ENCODE peak calls at places on chromosome 2, in six cellular contexts. One of them, this sample, is unnamed.

GRCh38 chr2:99354060-99354459 is 16.9 kb downstream of the EIF5B start:
- DNase-seq in HCT116: no peak
- DNase-seq in psoas muscle: no peak
- DNase-seq in OCI-LY7: no peak
- DNase-seq in stomach: no peak
- DNase-seq in AG10803: peak; percentile 73
- DNase-seq in this sample: no peak

GRCh38 chr2:58336416-58336815 is 95.3 kb upstream of the FANCL start:
- DNase-seq in HCT116: no peak
- DNase-seq in psoas muscle: no peak
- DNase-seq in OCI-LY7: no peak
- DNase-seq in stomach: no peak
- DNase-seq in AG10803: no peak
- DNase-seq in this sample: no peak

GRCh38 chr2:232139786-232140562 is 178.5 kb downstream of the DIS3L2 start:
- DNase-seq in HCT116: no peak
- DNase-seq in psoas muscle: no peak
- DNase-seq in OCI-LY7: no peak
- DNase-seq in stomach: no peak
- DNase-seq in AG10803: peak; percentile 26
- DNase-seq in this sample: no peak

GRCh38 chr2:215002500-215002899 is 135.9 kb downstream of the ABCA12 start:
- DNase-seq in HCT116: peak; percentile 31
- DNase-seq in psoas muscle: no peak
- DNase-seq in OCI-LY7: peak; percentile 74
- DNase-seq in stomach: no peak
- DNase-seq in AG10803: peak; percentile 53
- DNase-seq in this sample: no peak

GRCh38 chr2:137937246-137937645 is 27.0 kb upstream of the HNMT start:
- DNase-seq in HCT116: no peak
- DNase-seq in psoas muscle: no peak
- DNase-seq in OCI-LY7: no peak
- DNase-seq in stomach: no peak
- DNase-seq in AG10803: no peak
- DNase-seq in this sample: no peak

GRCh38 chr2:169693344-169693743 is 861 bp downstream of the CFAP210 start:
- DNase-seq in HCT116: peak; percentile 7
- DNase-seq in psoas muscle: no peak
- DNase-seq in OCI-LY7: peak; percentile 7
- DNase-seq in stomach: no peak
- DNase-seq in AG10803: no peak
- DNase-seq in this sample: no peak

GRCh38 chr2:67701011-67701410 is 303.9 kb downstream of the ETAA1 start:
- DNase-seq in HCT116: no peak
- DNase-seq in psoas muscle: no peak
- DNase-seq in OCI-LY7: no peak
- DNase-seq in stomach: no peak
- DNase-seq in AG10803: no peak
- DNase-seq in this sample: no peak

GRCh38 chr2:164896634-164897033 is 55.0 kb upstream of the COBLL1 start:
- DNase-seq in HCT116: peak; percentile 24
- DNase-seq in psoas muscle: no peak
- DNase-seq in OCI-LY7: no peak
- DNase-seq in stomach: no peak
- DNase-seq in AG10803: peak; percentile 25
- DNase-seq in this sample: no peak

GRCh38 chr2:223779877-223780276 is 57.5 kb downstream of the AP1S3 start:
- DNase-seq in HCT116: peak; percentile 60
- DNase-seq in psoas muscle: no peak
- DNase-seq in OCI-LY7: peak; percentile 81
- DNase-seq in stomach: no peak
- DNase-seq in AG10803: no peak
- DNase-seq in this sample: no peak

GRCh38 chr2:191710411-191710900 is 32.5 kb downstream of the NABP1 start:
- DNase-seq in HCT116: no peak
- DNase-seq in psoas muscle: no peak
- DNase-seq in OCI-LY7: no peak
- DNase-seq in stomach: no peak
- DNase-seq in AG10803: peak; percentile 80
- DNase-seq in this sample: no peak

GRCh38 chr2:201608021-201608420 is 35.3 kb downstream of the TMEM237 start:
- DNase-seq in HCT116: no peak
- DNase-seq in psoas muscle: no peak
- DNase-seq in OCI-LY7: no peak
- DNase-seq in stomach: no peak
- DNase-seq in AG10803: no peak
- DNase-seq in this sample: no peak

GRCh38 chr2:225072444-225072843 is 30.2 kb upstream of the DOCK10 start:
- DNase-seq in HCT116: no peak
- DNase-seq in psoas muscle: no peak
- DNase-seq in OCI-LY7: no peak
- DNase-seq in stomach: no peak
- DNase-seq in AG10803: no peak
- DNase-seq in this sample: no peak

GRCh38 chr2:234191819-234192407 is 141.4 kb downstream of the SPP2 start:
- DNase-seq in HCT116: peak; percentile 22
- DNase-seq in psoas muscle: no peak
- DNase-seq in OCI-LY7: peak; percentile 2
- DNase-seq in stomach: no peak
- DNase-seq in AG10803: no peak
- DNase-seq in this sample: no peak

GRCh38 chr2:29916571-29916970 is 4.8 kb downstream of the ALK start:
- DNase-seq in HCT116: no peak
- DNase-seq in psoas muscle: no peak
- DNase-seq in OCI-LY7: no peak
- DNase-seq in stomach: no peak
- DNase-seq in AG10803: no peak
- DNase-seq in this sample: no peak

GRCh38 chr2:101729521-101730190 is 32.1 kb downstream of the MAP4K4 start:
- DNase-seq in HCT116: no peak
- DNase-seq in psoas muscle: no peak
- DNase-seq in OCI-LY7: no peak
- DNase-seq in stomach: no peak
- DNase-seq in AG10803: no peak
- DNase-seq in this sample: no peak

GRCh38 chr2:55090702-55091101 is 40.5 kb upstream of the RTN4 start:
- DNase-seq in HCT116: no peak
- DNase-seq in psoas muscle: no peak
- DNase-seq in OCI-LY7: no peak
- DNase-seq in stomach: no peak
- DNase-seq in AG10803: peak; percentile 55
- DNase-seq in this sample: peak; percentile 20

GRCh38 chr2:8222979-8223730 is 458.7 kb upstream of the ID2 start:
- DNase-seq in HCT116: no peak
- DNase-seq in psoas muscle: no peak
- DNase-seq in OCI-LY7: no peak
- DNase-seq in stomach: no peak
- DNase-seq in AG10803: no peak
- DNase-seq in this sample: no peak

GRCh38 chr2:151334082-151334815 is 23.1 kb upstream of the TNFAIP6 start:
- DNase-seq in HCT116: no peak
- DNase-seq in psoas muscle: no peak
- DNase-seq in OCI-LY7: no peak
- DNase-seq in stomach: no peak
- DNase-seq in AG10803: peak; percentile 96
- DNase-seq in this sample: no peak

GRCh38 chr2:72081450-72081849 is 66.2 kb downstream of the CYP26B1 start:
- DNase-seq in HCT116: no peak
- DNase-seq in psoas muscle: no peak
- DNase-seq in OCI-LY7: no peak
- DNase-seq in stomach: no peak
- DNase-seq in AG10803: peak; percentile 52
- DNase-seq in this sample: no peak

GRCh38 chr2:1282552-1282951 is 130.7 kb upstream of the TPO start:
- DNase-seq in HCT116: no peak
- DNase-seq in psoas muscle: no peak
- DNase-seq in OCI-LY7: no peak
- DNase-seq in stomach: no peak
- DNase-seq in AG10803: no peak
- DNase-seq in this sample: no peak

GRCh38 chr2:149422337-149422990 is 92.1 kb downstream of the LYPD6 start:
- DNase-seq in HCT116: peak; percentile 10
- DNase-seq in psoas muscle: no peak
- DNase-seq in OCI-LY7: no peak
- DNase-seq in stomach: no peak
- DNase-seq in AG10803: peak; percentile 76
- DNase-seq in this sample: peak; percentile 52

DNA sequence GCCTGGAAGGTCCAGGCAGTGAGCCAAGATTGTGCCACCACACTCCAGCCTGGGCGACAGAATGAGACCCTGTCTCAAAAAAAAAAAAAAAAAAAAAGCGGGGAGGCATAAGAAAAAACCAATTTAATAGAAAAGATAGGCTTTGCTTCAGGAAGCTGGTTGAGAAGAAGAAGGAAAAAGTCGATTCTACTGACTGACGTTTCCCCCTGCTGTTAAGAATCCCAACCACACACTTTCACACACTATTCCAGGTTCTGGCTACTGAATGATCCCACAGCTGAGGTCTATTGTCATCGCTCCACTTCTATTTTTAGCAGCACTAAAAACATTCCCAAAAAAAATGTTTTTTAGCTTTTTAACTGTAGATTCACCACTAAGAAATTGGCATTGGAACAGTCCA is 6.7 kb upstream of the CHCHD5 start:
- DNase-seq in HCT116: no peak
- DNase-seq in psoas muscle: no peak
- DNase-seq in OCI-LY7: no peak
- DNase-seq in stomach: no peak
- DNase-seq in AG10803: peak; percentile 51
- DNase-seq in this sample: no peak
- TF ChIP-seq CTCF in HCT116: peak; percentile 29
- TF ChIP-seq CTCF in psoas muscle: no peak
- TF ChIP-seq CTCF in OCI-LY7: no peak
- TF ChIP-seq CTCF in stomach: peak; percentile 3
- TF ChIP-seq CTCF in AG10803: peak; percentile 44
- TF ChIP-seq CTCF in this sample: peak; percentile 29

GRCh38 chr2:61425605-61426155 is 45.2 kb downstream of the USP34 start:
- DNase-seq in HCT116: no peak
- DNase-seq in psoas muscle: no peak
- DNase-seq in OCI-LY7: no peak
- DNase-seq in stomach: no peak
- DNase-seq in AG10803: no peak
- DNase-seq in this sample: no peak

GRCh38 chr2:61421611-61422010 is 49.3 kb downstream of the USP34 start:
- DNase-seq in HCT116: no peak
- DNase-seq in psoas muscle: no peak
- DNase-seq in OCI-LY7: peak; percentile 55
- DNase-seq in stomach: no peak
- DNase-seq in AG10803: no peak
- DNase-seq in this sample: no peak

GRCh38 chr2:61431345-61431744 is 39.5 kb downstream of the USP34 start:
- DNase-seq in HCT116: no peak
- DNase-seq in psoas muscle: no peak
- DNase-seq in OCI-LY7: no peak
- DNase-seq in stomach: no peak
- DNase-seq in AG10803: no peak
- DNase-seq in this sample: no peak

GRCh38 chr2:61423714-61424113 is 47.2 kb downstream of the USP34 start:
- DNase-seq in HCT116: no peak
- DNase-seq in psoas muscle: no peak
- DNase-seq in OCI-LY7: no peak
- DNase-seq in stomach: no peak
- DNase-seq in AG10803: no peak
- DNase-seq in this sample: no peak

DNA sequence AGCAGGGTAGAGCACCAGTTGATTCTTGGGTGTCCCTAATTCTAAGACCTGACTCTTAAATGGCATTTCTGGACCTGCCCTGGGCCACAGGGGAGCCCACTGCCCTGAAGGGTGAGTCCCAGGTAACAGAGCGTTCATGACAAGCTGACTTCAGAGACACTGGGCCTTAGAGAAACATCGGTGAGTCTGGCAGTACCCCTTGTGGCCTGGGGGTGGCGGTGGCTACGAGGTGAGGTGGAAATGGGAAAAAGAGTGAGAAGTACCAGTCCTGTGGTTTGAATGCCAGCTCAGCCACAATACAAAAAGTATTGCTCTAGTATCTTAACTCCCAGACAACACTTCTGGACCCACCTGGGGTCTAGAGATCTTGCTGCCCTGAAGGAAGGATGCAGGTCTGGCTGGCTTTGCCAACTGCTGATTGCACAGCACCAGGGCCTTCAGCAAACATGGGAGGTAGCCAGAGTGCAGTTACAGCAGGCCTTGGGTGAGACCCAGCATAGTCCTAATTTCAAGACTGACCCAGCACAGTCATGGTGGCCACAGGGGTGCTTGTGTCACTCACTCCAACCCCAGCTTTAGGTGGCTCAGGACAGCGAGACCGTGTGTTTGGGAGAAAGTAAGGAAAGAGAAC is 44.5 kb downstream of the USP34 start:
- DNase-seq in HCT116: peak; percentile 33
- DNase-seq in psoas muscle: peak; percentile 30
- DNase-seq in OCI-LY7: peak; percentile 89
- DNase-seq in stomach: peak; percentile 63
- DNase-seq in AG10803: no peak
- DNase-seq in this sample: no peak
- H3K4me3 ChIP-seq in HCT116: no peak overlapping the region
- H3K4me3 ChIP-seq in psoas muscle: no peak overlapping the region
- H3K4me3 ChIP-seq in OCI-LY7: peak overlapping the region; percentile 57
- H3K4me3 ChIP-seq in stomach: no peak overlapping the region
- H3K4me3 ChIP-seq in AG10803: no peak overlapping the region
- H3K4me3 ChIP-seq in this sample: no peak overlapping the region

DNA sequence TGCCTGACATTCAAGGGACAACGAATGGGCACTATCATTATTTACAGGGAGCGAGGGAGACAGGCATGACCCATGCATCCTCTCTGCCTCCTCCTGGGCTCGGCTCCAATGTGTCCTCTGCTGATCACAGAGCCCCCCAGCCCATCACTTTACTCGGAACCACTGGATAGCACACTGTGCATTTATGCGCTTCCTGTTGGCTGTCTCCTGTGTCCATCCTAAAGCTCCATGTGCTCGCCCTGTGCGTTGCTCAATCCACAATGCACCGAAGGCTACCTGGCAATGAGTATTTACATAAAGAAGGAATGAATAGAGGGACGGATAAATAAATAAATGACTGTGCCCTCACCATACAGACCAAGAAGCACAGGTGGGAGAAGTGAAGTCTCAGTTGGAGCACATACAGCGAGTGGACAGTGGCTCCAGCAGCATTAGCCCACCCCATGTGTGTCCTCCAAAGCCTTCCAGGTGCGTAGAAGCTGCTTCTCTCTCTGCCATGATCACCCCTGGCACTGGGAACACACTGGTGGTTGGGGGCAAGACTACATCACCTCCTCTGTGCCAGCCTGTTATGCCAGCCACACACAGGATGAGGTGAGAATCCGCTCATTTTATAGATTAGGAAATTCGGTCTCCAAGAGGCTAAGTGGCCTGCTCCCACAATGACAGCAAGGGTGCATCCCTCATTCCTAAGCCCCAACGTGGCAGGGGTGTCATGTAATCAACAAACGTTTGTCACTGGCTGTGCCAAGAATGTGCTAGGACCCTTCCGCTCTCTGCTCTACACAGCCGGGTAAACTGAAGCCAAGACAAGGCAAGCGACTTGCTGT is 2.3 kb upstream of the GDF7 start:
- DNase-seq in HCT116: no peak
- DNase-seq in psoas muscle: no peak
- DNase-seq in OCI-LY7: no peak
- DNase-seq in stomach: no peak
- DNase-seq in AG10803: no peak
- DNase-seq in this sample: no peak
- TF ChIP-seq CTCF in HCT116: no peak
- TF ChIP-seq CTCF in psoas muscle: no peak
- TF ChIP-seq CTCF in OCI-LY7: no peak
- TF ChIP-seq CTCF in stomach: no peak
- TF ChIP-seq CTCF in AG10803: no peak
- TF ChIP-seq CTCF in this sample: no peak

GRCh38 chr2:238851026-238851425 is 3.1 kb downstream of the TWIST2 start:
- DNase-seq in HCT116: no peak
- DNase-seq in psoas muscle: no peak
- DNase-seq in OCI-LY7: no peak
- DNase-seq in stomach: no peak
- DNase-seq in AG10803: peak; percentile 30
- DNase-seq in this sample: no peak
- H3K4me3 ChIP-seq in HCT116: no peak overlapping the region
- H3K4me3 ChIP-seq in psoas muscle: no peak overlapping the region
- H3K4me3 ChIP-seq in OCI-LY7: no peak overlapping the region
- H3K4me3 ChIP-seq in stomach: no peak overlapping the region
- H3K4me3 ChIP-seq in AG10803: peak overlapping the region; percentile 99
- H3K4me3 ChIP-seq in this sample: no peak overlapping the region